ENCODE peak calls at places on chromosomes 12 and 14, in four cellular contexts. K is HepG2, T is GM12878, A is H1. U is an unnamed sample.

GRCh38 chr14:75158843-75159614 is 17.4 kb downstream of the TMED10 start:
- DNase-seq in K (no peak), T (peak; percentile 41), A (no peak), U (no peak)

GRCh38 chr12:119412811-119413794 is 78.6 kb downstream of the CCDC60 start:
- DNase-seq in K (peak; percentile 43), T (no peak), A (peak; percentile 91), U (peak; percentile 88)

GRCh38 chr12:64450711-64451486 is 1.0 kb upstream of the TBK1 start:
- DNase-seq in K (peak; percentile 27), T (no peak), A (no peak), U (no peak)

GRCh38 chr12:33834672-33835071 is 187.6 kb upstream of the ALG10 start:
- DNase-seq in K (no peak), T (no peak), A (no peak), U (no peak)

GRCh38 chr12:6703631-6704030 is 3.0 kb upstream of the PIANP start:
- DNase-seq in K (peak; percentile 31), T (no peak), A (peak; percentile 65), U (no peak)

GRCh38 chr12:6345319-6346071 is 3.6 kb upstream of the TNFRSF1A start:
- DNase-seq in K (peak; percentile 84), T (no peak), A (no peak), U (no peak)

GRCh38 chr12:13992585-13992984 is 11.2 kb upstream of the GRIN2B start:
- DNase-seq in K (peak; percentile 75), T (no peak), A (no peak), U (no peak)

GRCh38 chr12:56803750-56804149 is 40.6 kb downstream of the HSD17B6 start:
- DNase-seq in K (no peak), T (no peak), A (no peak), U (no peak)

GRCh38 chr12:130078852-130079251 is 83.4 kb upstream of the FZD10 start:
- DNase-seq in K (no peak), T (no peak), A (no peak), U (no peak)

GRCh38 chr14:46840971-46841729 is 189.6 kb upstream of the RPL10L start:
- DNase-seq in K (no peak), T (no peak), A (no peak), U (peak; percentile 1)

GRCh38 chr12:110102255-110102654 is 21.9 kb upstream of the IFT81 start:
- DNase-seq in K (peak; percentile 92), T (no peak), A (peak; percentile 84), U (peak; percentile 66)

GRCh38 chr12:51972849-51973273 is 21.4 kb downstream of the ACVR1B start:
- DNase-seq in K (no peak), T (no peak), A (no peak), U (no peak)

GRCh38 chr14:56590535-56590951 is 10.9 kb downstream of the TMEM260 start:
- DNase-seq in K (no peak), T (no peak), A (no peak), U (no peak)

GRCh38 chr12:116717466-116718457 is 20.1 kb downstream of the SPRING1 start:
- DNase-seq in K (no peak), T (no peak), A (no peak), U (no peak)
- TF ChIP-seq YY1 in K (no peak), T (no peak), A (no peak), U (no peak)

GRCh38 chr14:54901380-54902142 is 1.1 kb downstream of the GCH1 start:
- DNase-seq in K (no peak), T (no peak), A (no peak), U (no peak)
- TF ChIP-seq SUZ12 in K (no peak), T (no peak), A (peak; percentile 64), U (no peak)

DNA sequence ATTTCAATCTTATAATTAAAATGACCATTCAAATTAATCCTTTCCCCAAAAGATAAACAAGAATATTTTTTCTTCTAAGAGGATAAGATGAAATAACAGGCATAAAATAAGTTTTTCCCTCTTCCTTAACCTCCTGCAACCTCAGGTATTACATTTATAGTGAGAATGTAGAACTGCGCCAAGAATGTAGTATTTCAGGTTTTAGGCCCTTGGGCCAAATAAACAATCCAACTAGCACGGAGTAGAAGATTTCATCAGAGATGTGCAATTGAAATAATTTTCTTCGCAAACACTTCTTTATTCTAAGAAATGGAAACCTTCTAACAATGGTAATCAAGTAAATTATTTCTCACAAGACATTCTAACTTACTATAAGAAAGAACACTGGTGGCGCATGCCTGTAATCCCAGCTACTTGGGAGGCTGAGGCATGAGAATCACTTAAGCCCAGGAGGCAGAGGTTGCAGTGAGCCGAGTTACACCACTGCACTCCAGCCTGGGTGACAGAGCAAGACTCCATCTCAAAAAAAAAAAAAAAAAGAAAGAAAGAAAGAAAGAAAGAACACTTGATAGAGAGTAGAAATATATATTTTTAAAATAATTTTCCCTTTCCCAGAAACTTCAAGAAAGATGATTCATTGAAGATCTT is 100.8 kb downstream of the TAOK3 start:
- DNase-seq in K (no peak), T (no peak), A (no peak), U (no peak)
- TF ChIP-seq ZNF274 in K (no peak), T (no peak), A (no peak), U (no peak)

DNA sequence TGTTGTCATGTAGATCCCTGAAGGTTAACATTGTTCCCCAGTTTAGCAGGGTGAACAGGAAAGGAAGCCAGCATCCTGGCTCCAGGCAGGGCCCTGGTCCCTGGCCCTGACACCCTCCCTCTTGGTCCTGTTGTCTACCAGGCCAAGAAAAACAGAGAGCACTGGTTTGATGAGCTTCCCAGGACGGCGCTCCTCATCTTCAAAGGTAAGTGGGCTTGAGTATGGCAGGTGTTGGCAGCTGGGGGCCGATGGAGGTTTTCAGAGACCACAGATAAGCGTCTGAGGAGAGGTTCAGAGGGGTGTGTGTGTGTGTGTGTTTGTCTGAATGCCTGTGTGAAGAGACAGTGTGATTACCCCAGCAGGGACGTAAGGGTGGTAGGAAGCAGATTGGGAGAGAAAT is 56.3 kb downstream of the SLC8B1 start:
- DNase-seq in K (no peak), T (no peak), A (no peak), U (no peak)
- TF ChIP-seq YY1 in K (no peak), T (no peak), A (no peak), U (no peak)

GRCh38 chr14:85549697-85550096 is 19.8 kb downstream of the FLRT2 start:
- DNase-seq in K (no peak), T (no peak), A (no peak), U (no peak)
- TF ChIP-seq SUZ12 in K (no peak), T (no peak), A (no peak), U (no peak)

DNA sequence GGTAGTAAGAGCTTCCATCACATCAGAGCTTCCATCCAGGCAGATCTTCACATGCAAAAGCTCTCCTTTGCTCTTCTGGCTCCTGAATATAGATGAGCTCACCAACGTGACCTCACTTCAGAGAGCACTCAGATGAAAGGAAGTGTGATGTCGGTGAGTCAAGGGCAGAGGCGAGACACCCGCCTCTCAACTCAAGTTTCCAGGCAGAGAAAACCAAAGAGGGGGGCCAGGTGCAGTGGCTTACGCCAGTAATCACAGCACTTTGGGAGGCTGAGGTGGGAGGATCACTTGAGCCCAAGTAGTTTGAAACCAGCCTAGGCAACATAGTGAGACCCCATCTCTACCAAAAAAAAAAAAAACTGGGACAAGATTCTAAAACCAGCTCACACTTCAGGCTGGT is 126.9 kb downstream of the DUSP6 start:
- DNase-seq in K (no peak), T (no peak), A (no peak), U (no peak)
- TF ChIP-seq ZNF274 in K (no peak), T (no peak), A (no peak), U (no peak)

GRCh38 chr14:89165189-89165809 is 251.7 kb downstream of the FOXN3 start:
- DNase-seq in K (no peak), T (peak; percentile 63), A (no peak), U (no peak)
- TF ChIP-seq YY1 in K (no peak), T (peak; percentile 46), A (no peak), U (no peak)

GRCh38 chr12:4106617-4107016 is 166.9 kb upstream of the CCND2 start:
- DNase-seq in K (no peak), T (no peak), A (peak; percentile 31), U (no peak)
- TF ChIP-seq SUZ12 in K (no peak), T (no peak), A (no peak), U (no peak)

U was measured in NT2/D1.